ENCODE peak calls at places on chromosomes 13 and 19, in six cellular contexts. One of them, this sample, is unnamed.

GRCh38 chr13:47036291-47037008 is 139.6 kb upstream of the HTR2A start:
- DNase-seq in HuH-7: no peak
- DNase-seq in activated naive CD8-positive, alpha-beta T cell treated with anti-CD3 and anti-CD28 coated beads, Interleukin-2, amount 50 U/mL, for 24 hours: no peak
- DNase-seq in GM12865: peak; percentile 77
- DNase-seq in myocyte: no peak
- DNase-seq in NCI-H1930: no peak
- DNase-seq in this sample: no peak

GRCh38 chr19:862529-863304 is 3.3 kb downstream of the CFD start:
- DNase-seq in NCI-H1930: no peak
- DNase-seq in HuH-7: no peak
- DNase-seq in GM12865: peak; percentile 79
- DNase-seq in activated naive CD8-positive, alpha-beta T cell treated with anti-CD3 and anti-CD28 coated beads, Interleukin-2, amount 50 U/mL, for 24 hours: peak; percentile 79
- DNase-seq in myocyte: peak; percentile 26
- DNase-seq in this sample: peak; percentile 78

GRCh38 chr13:25840261-25840660 is 211.6 kb downstream of the SHISA2 start:
- DNase-seq in activated naive CD8-positive, alpha-beta T cell treated with anti-CD3 and anti-CD28 coated beads, Interleukin-2, amount 50 U/mL, for 24 hours: no peak
- DNase-seq in NCI-H1930: no peak
- DNase-seq in myocyte: peak; percentile 24
- DNase-seq in GM12865: no peak
- DNase-seq in HuH-7: no peak
- DNase-seq in this sample: no peak

GRCh38 chr19:33749619-33750175 is 47.0 kb upstream of the KCTD15 start:
- DNase-seq in GM12865: no peak
- DNase-seq in NCI-H1930: no peak
- DNase-seq in myocyte: no peak
- DNase-seq in activated naive CD8-positive, alpha-beta T cell treated with anti-CD3 and anti-CD28 coated beads, Interleukin-2, amount 50 U/mL, for 24 hours: no peak
- DNase-seq in HuH-7: no peak
- DNase-seq in this sample: no peak

GRCh38 chr19:12284631-12285030 is 10.1 kb downstream of the ZNF44 start:
- DNase-seq in HuH-7: no peak
- DNase-seq in NCI-H1930: no peak
- DNase-seq in activated naive CD8-positive, alpha-beta T cell treated with anti-CD3 and anti-CD28 coated beads, Interleukin-2, amount 50 U/mL, for 24 hours: no peak
- DNase-seq in GM12865: no peak
- DNase-seq in myocyte: no peak
- DNase-seq in this sample: no peak

GRCh38 chr13:36612242-36612641 is 61.6 kb upstream of the SERTM1 start:
- DNase-seq in GM12865: no peak
- DNase-seq in NCI-H1930: no peak
- DNase-seq in myocyte: no peak
- DNase-seq in activated naive CD8-positive, alpha-beta T cell treated with anti-CD3 and anti-CD28 coated beads, Interleukin-2, amount 50 U/mL, for 24 hours: no peak
- DNase-seq in HuH-7: no peak
- DNase-seq in this sample: no peak

GRCh38 chr13:62357887-62358645 is 942.4 kb upstream of the PCDH20 start:
- DNase-seq in HuH-7: peak; percentile 15
- DNase-seq in myocyte: no peak
- DNase-seq in activated naive CD8-positive, alpha-beta T cell treated with anti-CD3 and anti-CD28 coated beads, Interleukin-2, amount 50 U/mL, for 24 hours: no peak
- DNase-seq in NCI-H1930: peak; percentile 6
- DNase-seq in GM12865: peak; percentile 67
- DNase-seq in this sample: peak; percentile 44

GRCh38 chr13:85314686-85315085 is 484.5 kb downstream of the SLITRK6 start:
- DNase-seq in myocyte: no peak
- DNase-seq in NCI-H1930: peak; percentile 3
- DNase-seq in GM12865: no peak
- DNase-seq in HuH-7: no peak
- DNase-seq in activated naive CD8-positive, alpha-beta T cell treated with anti-CD3 and anti-CD28 coated beads, Interleukin-2, amount 50 U/mL, for 24 hours: no peak
- DNase-seq in this sample: no peak

GRCh38 chr19:55451522-55452380 is 8.7 kb upstream of the SHISA7 start:
- DNase-seq in HuH-7: peak; percentile 45
- DNase-seq in NCI-H1930: peak; percentile 54
- DNase-seq in GM12865: no peak
- DNase-seq in activated naive CD8-positive, alpha-beta T cell treated with anti-CD3 and anti-CD28 coated beads, Interleukin-2, amount 50 U/mL, for 24 hours: no peak
- DNase-seq in myocyte: no peak
- DNase-seq in this sample: peak; percentile 51

GRCh38 chr13:69856331-69856730 is 251.3 kb upstream of the ATXN8OS start:
- DNase-seq in NCI-H1930: no peak
- DNase-seq in myocyte: no peak
- DNase-seq in activated naive CD8-positive, alpha-beta T cell treated with anti-CD3 and anti-CD28 coated beads, Interleukin-2, amount 50 U/mL, for 24 hours: no peak
- DNase-seq in GM12865: no peak
- DNase-seq in HuH-7: no peak
- DNase-seq in this sample: no peak

GRCh38 chr13:81194362-81194761 is 853.4 kb upstream of the SPRY2 start:
- DNase-seq in HuH-7: no peak
- DNase-seq in NCI-H1930: no peak
- DNase-seq in GM12865: no peak
- DNase-seq in myocyte: no peak
- DNase-seq in activated naive CD8-positive, alpha-beta T cell treated with anti-CD3 and anti-CD28 coated beads, Interleukin-2, amount 50 U/mL, for 24 hours: no peak
- DNase-seq in this sample: no peak

GRCh38 chr19:343941-344624 is 513 bp downstream of the MIER2 start:
- DNase-seq in GM12865: peak; percentile 29
- DNase-seq in NCI-H1930: no peak
- DNase-seq in activated naive CD8-positive, alpha-beta T cell treated with anti-CD3 and anti-CD28 coated beads, Interleukin-2, amount 50 U/mL, for 24 hours: peak; percentile 40
- DNase-seq in HuH-7: peak; percentile 81
- DNase-seq in myocyte: peak; percentile 22
- DNase-seq in this sample: peak; percentile 52

GRCh38 chr19:34084396-34085145 is 87.7 kb upstream of the LSM14A start:
- DNase-seq in myocyte: no peak
- DNase-seq in GM12865: no peak
- DNase-seq in NCI-H1930: no peak
- DNase-seq in activated naive CD8-positive, alpha-beta T cell treated with anti-CD3 and anti-CD28 coated beads, Interleukin-2, amount 50 U/mL, for 24 hours: no peak
- DNase-seq in HuH-7: no peak
- DNase-seq in this sample: no peak

GRCh38 chr13:101919541-101920306 is 467.2 kb downstream of the ITGBL1 start:
- DNase-seq in myocyte: peak; percentile 52
- DNase-seq in GM12865: no peak
- DNase-seq in NCI-H1930: no peak
- DNase-seq in activated naive CD8-positive, alpha-beta T cell treated with anti-CD3 and anti-CD28 coated beads, Interleukin-2, amount 50 U/mL, for 24 hours: peak; percentile 6
- DNase-seq in HuH-7: no peak
- DNase-seq in this sample: peak; percentile 48

GRCh38 chr13:46575843-46576242 is 22.9 kb downstream of the LRCH1 start:
- DNase-seq in HuH-7: no peak
- DNase-seq in activated naive CD8-positive, alpha-beta T cell treated with anti-CD3 and anti-CD28 coated beads, Interleukin-2, amount 50 U/mL, for 24 hours: no peak
- DNase-seq in GM12865: no peak
- DNase-seq in myocyte: peak; percentile 95
- DNase-seq in NCI-H1930: no peak
- DNase-seq in this sample: no peak

GRCh38 chr13:82615043-82615442 is 1267.2 kb downstream of the SLITRK1 start:
- DNase-seq in HuH-7: no peak
- DNase-seq in activated naive CD8-positive, alpha-beta T cell treated with anti-CD3 and anti-CD28 coated beads, Interleukin-2, amount 50 U/mL, for 24 hours: no peak
- DNase-seq in NCI-H1930: no peak
- DNase-seq in GM12865: no peak
- DNase-seq in myocyte: no peak
- DNase-seq in this sample: no peak

GRCh38 chr13:39483326-39483725 is 119.7 kb downstream of the LHFPL6 start:
- DNase-seq in GM12865: no peak
- DNase-seq in HuH-7: no peak
- DNase-seq in NCI-H1930: no peak
- DNase-seq in myocyte: no peak
- DNase-seq in activated naive CD8-positive, alpha-beta T cell treated with anti-CD3 and anti-CD28 coated beads, Interleukin-2, amount 50 U/mL, for 24 hours: no peak
- DNase-seq in this sample: no peak

GRCh38 chr19:920051-920857 is 3.1 kb downstream of the KISS1R start:
- DNase-seq in activated naive CD8-positive, alpha-beta T cell treated with anti-CD3 and anti-CD28 coated beads, Interleukin-2, amount 50 U/mL, for 24 hours: peak; percentile 71
- DNase-seq in HuH-7: no peak
- DNase-seq in myocyte: no peak
- DNase-seq in NCI-H1930: peak; percentile 50
- DNase-seq in GM12865: peak; percentile 74
- DNase-seq in this sample: no peak

This sample was measured in glutamatergic neuron.